ENCODE peak calls at places on chromosome 16, in ten cellular contexts. T is naive thymus-derived CD4-positive, alpha-beta T cell; V is RWPE1; C is IMR-90; S is SK-N-SH; U is tibial nerve; D is fibroblast of lung; O is heart right ventricle; K is CD8-positive, alpha-beta memory T cell; I is caudate nucleus. Z is an unnamed sample.

GRCh38 chr16:10965440-10966039 is 21.2 kb downstream of the CLEC16A start:
- DNase-seq in S (no peak), O (no peak), V (no peak), T (no peak), D (no peak), I (no peak), K (no peak), C (no peak), U (no peak), Z (no peak)

GRCh38 chr16:22684282-22685161 is 129.4 kb upstream of the HS3ST2 start:
- DNase-seq in V (no peak), D (no peak), I (no peak), C (peak), K (no peak), O (no peak), S (no peak), U (no peak), T (no peak), Z (no peak)

GRCh38 chr16:27287051-27287811 is 18.7 kb upstream of the NSMCE1 start:
- DNase-seq in O (no peak), U (no peak), D (no peak), K (no peak), I (no peak), V (no peak), S (no peak), T (no peak), C (no peak), Z (no peak)

GRCh38 chr16:83115491-83116232 is 488.9 kb downstream of the CDH13 start:
- DNase-seq in D (no peak), T (no peak), S (no peak), O (no peak), I (no peak), U (no peak), K (no peak), V (no peak), C (no peak), Z (no peak)

GRCh38 chr16:61887903-61888302 is 148.3 kb downstream of the CDH8 start:
- DNase-seq in K (no peak), S (no peak), V (no peak), T (no peak), D (peak), C (no peak), O (no peak), I (no peak), U (no peak), Z (no peak)

GRCh38 chr16:79648846-79649245 is 48.3 kb upstream of the MAF start:
- DNase-seq in S (no peak), T (no peak), O (no peak), C (no peak), D (peak), K (no peak), U (no peak), I (no peak), V (no peak), Z (no peak)

GRCh38 chr16:17365591-17366298 is 105.0 kb downstream of the XYLT1 start:
- DNase-seq in D (peak), U (no peak), O (no peak), I (no peak), S (no peak), T (no peak), K (no peak), C (no peak), V (no peak), Z (no peak)

GRCh38 chr16:26593700-26594099 is 473.0 kb upstream of the C16orf82 start:
- DNase-seq in C (no peak), T (no peak), V (no peak), O (no peak), D (no peak), I (no peak), K (no peak), S (no peak), U (no peak), Z (no peak)

GRCh38 chr16:24955975-24956731 is 59.0 kb downstream of the ARHGAP17 start:
- DNase-seq in K (no peak), D (no peak), U (no peak), S (no peak), I (no peak), C (no peak), O (no peak), V (no peak), T (no peak), Z (no peak)

GRCh38 chr16:50284131-50284911 is 18.0 kb downstream of the ADCY7 start:
- DNase-seq in T (no peak), C (no peak), V (no peak), O (peak), K (no peak), U (no peak), S (peak), I (no peak), D (no peak), Z (no peak)

GRCh38 chr16:50280932-50281331 is 14.6 kb downstream of the ADCY7 start:
- DNase-seq in K (no peak), D (no peak), U (no peak), V (no peak), T (no peak), C (no peak), O (no peak), S (no peak), I (no peak), Z (no peak)

GRCh38 chr16:50282010-50282538 is 15.7 kb downstream of the ADCY7 start:
- DNase-seq in T (peak), S (no peak), C (no peak), I (no peak), O (peak), D (peak), V (no peak), K (peak), U (no peak), Z (no peak)

GRCh38 chr16:50281391-50282009 is 15.1 kb downstream of the ADCY7 start:
- DNase-seq in C (no peak), T (no peak), O (peak), D (no peak), U (no peak), S (no peak), V (no peak), I (no peak), K (no peak), Z (no peak)

GRCh38 chr16:50282955-50283631 is 16.7 kb downstream of the ADCY7 start:
- DNase-seq in K (no peak), V (no peak), D (no peak), S (no peak), O (peak), T (no peak), C (no peak), I (no peak), U (no peak), Z (no peak)
- H3K27ac ChIP-seq in K (no peak), V (no peak), D (no peak), S (no peak), O (no peak), T (peak), C (no peak), I (peak), U (peak), Z (no peak)

GRCh38 chr16:86181526-86181925 is 282.6 kb downstream of the IRF8 start:
- DNase-seq in C (no peak), U (no peak), T (no peak), I (no peak), V (no peak), D (no peak), O (no peak), S (no peak), K (no peak), Z (no peak)
- H3K27ac ChIP-seq in C (no peak), U (no peak), T (no peak), I (no peak), V (no peak), D (no peak), O (no peak), S (no peak), K (no peak), Z (no peak)

DNA sequence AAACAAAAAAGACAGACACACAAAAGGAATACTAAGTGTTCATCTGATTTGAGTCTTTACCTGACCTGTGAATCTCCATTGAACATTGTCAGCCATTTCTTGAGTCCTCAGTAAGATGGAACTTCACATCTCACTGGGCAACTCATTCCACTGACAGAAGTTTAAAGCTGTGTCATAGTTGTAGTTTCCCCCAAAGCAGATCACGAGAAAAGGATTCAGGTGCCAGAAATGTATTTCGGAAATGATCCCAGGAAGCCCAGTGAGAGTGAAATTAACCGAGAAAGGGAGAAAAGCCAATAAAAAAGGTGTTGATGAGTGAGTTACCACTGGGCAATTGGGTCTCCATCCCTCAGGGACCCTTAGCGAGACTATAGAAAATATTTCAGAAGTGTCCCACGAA is 6.5 kb downstream of the CHD9 start:
- DNase-seq in V (no peak), U (no peak), O (no peak), S (no peak), T (no peak), D (no peak), I (no peak), C (no peak), K (no peak), Z (no peak)
- H3K27ac ChIP-seq in V (no peak), U (no peak), O (peak), S (no peak), T (no peak), D (no peak), I (no peak), C (no peak), K (no peak), Z (no peak)

DNA sequence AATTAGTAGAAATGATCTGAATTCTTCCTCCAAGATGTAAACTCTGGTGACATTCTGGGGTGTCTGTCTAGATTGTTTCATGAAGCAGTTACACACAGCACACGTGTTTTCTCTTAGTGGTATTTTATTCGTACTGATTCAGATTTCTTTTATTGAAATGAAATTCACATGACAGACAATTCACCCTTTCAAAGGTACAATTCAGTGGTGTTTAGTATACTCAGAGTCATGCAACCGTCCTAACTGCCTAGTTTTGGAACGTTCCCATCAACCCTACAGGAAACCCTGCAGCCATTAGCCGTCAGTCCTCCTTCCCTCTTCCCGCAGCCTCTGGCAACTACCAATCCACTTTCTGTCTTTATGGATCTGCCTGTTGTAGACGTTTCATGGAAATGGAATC is 8.8 kb downstream of the WFDC1 start:
- DNase-seq in K (no peak), U (no peak), T (no peak), C (no peak), S (no peak), V (no peak), I (no peak), D (no peak), O (no peak), Z (no peak)
- H3K27ac ChIP-seq in K (no peak), U (peak), T (no peak), C (peak), S (no peak), V (no peak), I (peak), D (no peak), O (no peak), Z (peak)

GRCh38 chr16:2527784-2528100 is 3.5 kb downstream of the CEMP1 start:
- DNase-seq in D (no peak), U (no peak), K (no peak), S (no peak), I (no peak), V (no peak), O (no peak), T (no peak), C (no peak), Z (no peak)

GRCh38 chr16:2524339-2524938 is 4.3 kb downstream of the AMDHD2 start:
- DNase-seq in O (no peak), V (no peak), I (no peak), U (no peak), T (no peak), C (no peak), D (no peak), S (no peak), K (no peak), Z (no peak)

GRCh38 chr16:2527071-2527783 is 4.0 kb downstream of the CEMP1 start:
- DNase-seq in C (no peak), I (no peak), O (no peak), V (no peak), D (no peak), S (peak), K (no peak), T (no peak), U (no peak), Z (no peak)

GRCh38 chr16:2528161-2529060 is 2.8 kb downstream of the CEMP1 start:
- DNase-seq in S (peak), C (no peak), I (no peak), D (no peak), O (peak), T (no peak), K (no peak), V (no peak), U (no peak), Z (no peak)

GRCh38 chr16:2526135-2526534 is 5.1 kb downstream of the CEMP1 start:
- DNase-seq in V (no peak), I (no peak), T (no peak), D (no peak), S (peak), C (no peak), K (no peak), U (no peak), O (no peak), Z (no peak)
- H3K27ac ChIP-seq in V (peak), I (no peak), T (no peak), D (no peak), S (no peak), C (no peak), K (no peak), U (no peak), O (no peak), Z (no peak)

DNA sequence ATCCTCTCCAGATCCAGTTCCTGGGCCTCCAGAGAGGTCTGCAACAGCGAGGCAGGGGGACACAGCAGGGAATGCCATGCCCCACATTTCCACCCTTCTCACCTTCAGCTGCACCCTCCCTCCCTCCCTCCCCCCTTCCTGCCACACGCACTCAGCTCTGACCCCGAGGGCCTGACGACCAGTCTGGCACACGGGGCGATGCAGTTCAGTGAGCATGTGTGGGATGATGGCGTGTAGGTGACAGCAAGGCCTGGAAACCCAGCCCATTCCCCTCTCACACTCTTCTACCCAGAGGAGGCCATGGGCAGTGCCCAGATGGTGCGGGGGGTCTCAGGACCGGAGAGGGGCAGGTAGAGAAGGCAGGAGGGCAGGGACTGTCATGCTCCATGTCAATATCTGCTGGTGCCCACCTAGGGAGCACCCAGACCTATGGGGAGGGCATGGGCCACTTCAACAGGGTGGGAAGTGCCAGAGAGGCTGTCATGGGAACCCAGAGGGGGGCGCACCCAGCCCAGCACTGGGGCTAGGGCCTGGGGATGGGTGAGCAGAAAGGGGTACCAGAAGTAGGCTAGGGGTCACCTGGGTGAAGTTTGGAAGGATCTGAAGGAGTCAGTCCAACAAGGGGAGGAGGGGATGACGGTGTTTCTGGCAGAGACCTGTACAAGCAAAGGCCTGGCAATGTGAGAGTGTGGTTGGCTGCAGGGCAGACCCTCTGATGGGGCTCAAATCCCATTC is 13.6 kb upstream of the KATNB1 start:
- DNase-seq in K (no peak), I (no peak), V (no peak), U (no peak), O (no peak), D (no peak), S (peak), T (no peak), C (no peak), Z (no peak)
- H3K27ac ChIP-seq in K (no peak), I (no peak), V (no peak), U (no peak), O (no peak), D (no peak), S (no peak), T (no peak), C (no peak), Z (no peak)

DNA sequence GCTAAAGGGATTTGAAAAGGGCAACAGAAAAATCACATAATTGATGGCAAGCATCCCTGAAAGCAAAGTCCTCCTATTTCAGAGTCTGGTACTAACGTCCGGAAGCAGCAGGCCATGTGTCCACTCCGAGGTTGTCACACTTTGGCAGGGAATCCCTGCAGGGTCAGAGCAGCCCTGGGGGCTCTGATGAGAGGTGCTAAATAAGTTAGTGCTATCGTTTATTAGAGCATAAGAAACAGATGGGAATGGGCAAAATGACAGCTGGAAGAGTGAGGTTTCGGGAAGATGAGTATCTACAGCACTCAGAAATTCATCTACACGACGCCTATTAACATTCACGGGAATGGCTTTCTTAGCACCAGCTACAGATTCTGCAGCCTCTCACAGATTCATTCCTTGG is 465.4 kb upstream of the PSMD7 start:
- DNase-seq in C (no peak), T (no peak), U (no peak), V (no peak), O (no peak), I (no peak), K (no peak), S (peak), D (no peak), Z (no peak)
- H3K27ac ChIP-seq in C (no peak), T (no peak), U (no peak), V (no peak), O (no peak), I (no peak), K (no peak), S (no peak), D (no peak), Z (no peak)

DNA sequence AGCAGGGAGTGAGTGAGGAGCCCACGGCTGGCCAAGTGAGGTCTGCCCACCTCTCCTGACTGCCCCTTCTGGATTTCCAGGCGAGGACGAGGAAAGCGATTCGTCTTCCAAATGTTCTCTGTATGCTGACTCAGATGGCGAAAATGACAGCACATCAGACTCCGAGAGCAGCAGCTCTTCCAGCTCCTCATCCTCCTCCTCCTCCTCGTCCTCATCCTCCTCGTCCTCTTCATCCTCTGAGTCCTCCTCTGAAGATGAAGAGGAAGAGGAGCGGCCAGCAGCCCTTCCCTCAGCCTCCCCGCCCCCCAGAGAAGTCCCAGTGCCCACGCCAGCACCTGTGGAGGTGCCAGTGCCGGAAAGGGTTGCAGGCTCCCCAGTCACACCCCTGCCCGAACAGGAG is 13.7 kb upstream of the HSD3B7 start:
- DNase-seq in T (no peak), S (no peak), I (no peak), C (no peak), V (no peak), O (no peak), U (no peak), D (no peak), K (no peak), Z (no peak)
- H3K27ac ChIP-seq in T (no peak), S (no peak), I (no peak), C (no peak), V (peak), O (no peak), U (no peak), D (no peak), K (no peak), Z (no peak)

DNA sequence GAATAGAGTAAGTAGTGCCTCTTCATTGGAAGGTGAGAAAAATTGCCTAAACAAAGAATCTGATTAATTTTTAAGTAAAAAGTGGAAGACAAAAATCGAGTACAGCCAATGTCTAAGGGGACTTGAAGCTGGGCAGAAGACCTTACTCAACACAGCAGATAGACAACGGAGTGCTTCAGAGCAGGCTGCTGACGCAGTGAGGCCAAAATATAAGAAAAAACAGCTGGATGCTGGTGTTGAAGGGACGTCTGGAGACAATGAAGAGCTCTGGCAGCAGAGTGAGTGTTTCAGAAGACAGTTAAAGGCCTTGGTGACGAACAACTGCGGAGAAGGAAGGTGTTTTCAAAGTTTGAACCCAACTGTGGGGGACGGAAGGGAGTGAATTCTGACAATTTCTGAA is 169.8 kb downstream of the MRTFB start:
- DNase-seq in C (no peak), V (no peak), U (no peak), O (no peak), S (no peak), K (no peak), D (no peak), I (no peak), T (no peak), Z (no peak)
- H3K27ac ChIP-seq in C (no peak), V (no peak), U (no peak), O (no peak), S (no peak), K (no peak), D (no peak), I (no peak), T (no peak), Z (no peak)

GRCh38 chr16:84950906-84951305 is 60.4 kb downstream of the ZDHHC7 start:
- DNase-seq in I (no peak), U (no peak), D (no peak), T (no peak), O (no peak), V (no peak), K (no peak), C (no peak), S (peak), Z (no peak)
- H3K27ac ChIP-seq in I (no peak), U (no peak), D (no peak), T (no peak), O (no peak), V (no peak), K (no peak), C (no peak), S (no peak), Z (no peak)

Z was measured in AG04450.